ENCODE peak calls at places on chromosome 1, in ten cellular contexts. One of them, this sample, is unnamed.

GRCh38 chr1:198620951-198621824 is 17.7 kb upstream of the PTPRC start:
- DNase-seq in NCI-H748 treated with DMSO at 0.1 percent for 48 hours: no peak
- DNase-seq in retina: no peak
- DNase-seq in Calu3: no peak
- DNase-seq in neuronal stem cell: no peak
- DNase-seq in lung: no peak
- DNase-seq in D721Med: no peak
- DNase-seq in RCC 7860: no peak
- DNase-seq in NCI-H510A treated with DMSO at 0.1 percent for 48 hours: no peak
- DNase-seq in HepG2: no peak
- DNase-seq in this sample: no peak

GRCh38 chr1:101338714-101339430 is 102.1 kb downstream of the S1PR1 start:
- DNase-seq in NCI-H748 treated with DMSO at 0.1 percent for 48 hours: no peak
- DNase-seq in retina: no peak
- DNase-seq in Calu3: no peak
- DNase-seq in neuronal stem cell: no peak
- DNase-seq in lung: no peak
- DNase-seq in D721Med: no peak
- DNase-seq in RCC 7860: no peak
- DNase-seq in NCI-H510A treated with DMSO at 0.1 percent for 48 hours: no peak
- DNase-seq in HepG2: no peak
- DNase-seq in this sample: no peak

GRCh38 chr1:24191860-24192259 is 4.8 kb upstream of the IFNLR1 start:
- DNase-seq in NCI-H748 treated with DMSO at 0.1 percent for 48 hours: no peak
- DNase-seq in retina: no peak
- DNase-seq in Calu3: peak; percentile 24
- DNase-seq in neuronal stem cell: no peak
- DNase-seq in lung: no peak
- DNase-seq in D721Med: no peak
- DNase-seq in RCC 7860: peak; percentile 72
- DNase-seq in NCI-H510A treated with DMSO at 0.1 percent for 48 hours: no peak
- DNase-seq in HepG2: no peak
- DNase-seq in this sample: no peak

GRCh38 chr1:243716901-243717300 is 133.1 kb downstream of the AKT3 start:
- DNase-seq in NCI-H748 treated with DMSO at 0.1 percent for 48 hours: no peak
- DNase-seq in retina: no peak
- DNase-seq in Calu3: no peak
- DNase-seq in neuronal stem cell: no peak
- DNase-seq in lung: no peak
- DNase-seq in D721Med: no peak
- DNase-seq in RCC 7860: no peak
- DNase-seq in NCI-H510A treated with DMSO at 0.1 percent for 48 hours: no peak
- DNase-seq in HepG2: no peak
- DNase-seq in this sample: no peak

GRCh38 chr1:168726719-168727118 is 2.3 kb downstream of the DPT start:
- DNase-seq in NCI-H748 treated with DMSO at 0.1 percent for 48 hours: no peak
- DNase-seq in retina: no peak
- DNase-seq in Calu3: no peak
- DNase-seq in neuronal stem cell: no peak
- DNase-seq in lung: no peak
- DNase-seq in D721Med: no peak
- DNase-seq in RCC 7860: no peak
- DNase-seq in NCI-H510A treated with DMSO at 0.1 percent for 48 hours: no peak
- DNase-seq in HepG2: no peak
- DNase-seq in this sample: no peak

GRCh38 chr1:55712148-55712547 is 497.0 kb upstream of the USP24 start:
- DNase-seq in NCI-H748 treated with DMSO at 0.1 percent for 48 hours: no peak
- DNase-seq in retina: no peak
- DNase-seq in Calu3: no peak
- DNase-seq in neuronal stem cell: no peak
- DNase-seq in lung: no peak
- DNase-seq in D721Med: no peak
- DNase-seq in RCC 7860: no peak
- DNase-seq in NCI-H510A treated with DMSO at 0.1 percent for 48 hours: no peak
- DNase-seq in HepG2: no peak
- DNase-seq in this sample: peak; percentile 64

GRCh38 chr1:36425791-36426190 is 24.5 kb downstream of the OSCP1 start:
- DNase-seq in NCI-H748 treated with DMSO at 0.1 percent for 48 hours: no peak
- DNase-seq in retina: no peak
- DNase-seq in Calu3: no peak
- DNase-seq in neuronal stem cell: no peak
- DNase-seq in lung: no peak
- DNase-seq in D721Med: no peak
- DNase-seq in RCC 7860: no peak
- DNase-seq in NCI-H510A treated with DMSO at 0.1 percent for 48 hours: no peak
- DNase-seq in HepG2: no peak
- DNase-seq in this sample: no peak

GRCh38 chr1:17648457-17649145 is 106.5 kb upstream of the ACTL8 start:
- DNase-seq in NCI-H748 treated with DMSO at 0.1 percent for 48 hours: no peak
- DNase-seq in retina: no peak
- DNase-seq in Calu3: no peak
- DNase-seq in neuronal stem cell: no peak
- DNase-seq in lung: no peak
- DNase-seq in D721Med: no peak
- DNase-seq in RCC 7860: no peak
- DNase-seq in NCI-H510A treated with DMSO at 0.1 percent for 48 hours: no peak
- DNase-seq in HepG2: no peak
- DNase-seq in this sample: no peak

GRCh38 chr1:10242135-10242534 is 31.8 kb downstream of the KIF1B start:
- DNase-seq in NCI-H748 treated with DMSO at 0.1 percent for 48 hours: no peak
- DNase-seq in retina: no peak
- DNase-seq in Calu3: no peak
- DNase-seq in neuronal stem cell: no peak
- DNase-seq in lung: no peak
- DNase-seq in D721Med: no peak
- DNase-seq in RCC 7860: no peak
- DNase-seq in NCI-H510A treated with DMSO at 0.1 percent for 48 hours: peak; percentile 70
- DNase-seq in HepG2: no peak
- DNase-seq in this sample: no peak

GRCh38 chr1:40717960-40718359 is 26.5 kb downstream of the NFYC start:
- DNase-seq in NCI-H748 treated with DMSO at 0.1 percent for 48 hours: no peak
- DNase-seq in retina: no peak
- DNase-seq in Calu3: no peak
- DNase-seq in neuronal stem cell: no peak
- DNase-seq in lung: no peak
- DNase-seq in D721Med: no peak
- DNase-seq in RCC 7860: no peak
- DNase-seq in NCI-H510A treated with DMSO at 0.1 percent for 48 hours: no peak
- DNase-seq in HepG2: no peak
- DNase-seq in this sample: no peak

GRCh38 chr1:224635356-224635755 is 19.2 kb downstream of the CNIH3 start:
- DNase-seq in NCI-H748 treated with DMSO at 0.1 percent for 48 hours: no peak
- DNase-seq in retina: no peak
- DNase-seq in Calu3: no peak
- DNase-seq in neuronal stem cell: no peak
- DNase-seq in lung: no peak
- DNase-seq in D721Med: no peak
- DNase-seq in RCC 7860: peak; percentile 66
- DNase-seq in NCI-H510A treated with DMSO at 0.1 percent for 48 hours: no peak
- DNase-seq in HepG2: no peak
- DNase-seq in this sample: no peak

GRCh38 chr1:165679282-165680036 is 18.9 kb downstream of the ALDH9A1 start:
- DNase-seq in NCI-H748 treated with DMSO at 0.1 percent for 48 hours: no peak
- DNase-seq in retina: no peak
- DNase-seq in Calu3: no peak
- DNase-seq in neuronal stem cell: no peak
- DNase-seq in lung: no peak
- DNase-seq in D721Med: no peak
- DNase-seq in RCC 7860: no peak
- DNase-seq in NCI-H510A treated with DMSO at 0.1 percent for 48 hours: no peak
- DNase-seq in HepG2: no peak
- DNase-seq in this sample: no peak

GRCh38 chr1:221169447-221169889 is 290.2 kb downstream of the HLX start:
- DNase-seq in NCI-H748 treated with DMSO at 0.1 percent for 48 hours: no peak
- DNase-seq in retina: no peak
- DNase-seq in Calu3: no peak
- DNase-seq in neuronal stem cell: peak; percentile 36
- DNase-seq in lung: no peak
- DNase-seq in D721Med: no peak
- DNase-seq in RCC 7860: no peak
- DNase-seq in NCI-H510A treated with DMSO at 0.1 percent for 48 hours: no peak
- DNase-seq in HepG2: no peak
- DNase-seq in this sample: no peak

GRCh38 chr1:91851130-91852010 is 34.6 kb downstream of the TGFBR3 start:
- DNase-seq in NCI-H748 treated with DMSO at 0.1 percent for 48 hours: peak; percentile 30
- DNase-seq in retina: no peak
- DNase-seq in Calu3: peak; percentile 63
- DNase-seq in neuronal stem cell: no peak
- DNase-seq in lung: peak; percentile 88
- DNase-seq in D721Med: no peak
- DNase-seq in RCC 7860: no peak
- DNase-seq in NCI-H510A treated with DMSO at 0.1 percent for 48 hours: peak; percentile 93
- DNase-seq in HepG2: no peak
- DNase-seq in this sample: no peak

GRCh38 chr1:114088392-114089299 is 65.0 kb downstream of the SYT6 start:
- DNase-seq in NCI-H748 treated with DMSO at 0.1 percent for 48 hours: no peak
- DNase-seq in retina: no peak
- DNase-seq in Calu3: no peak
- DNase-seq in neuronal stem cell: no peak
- DNase-seq in lung: no peak
- DNase-seq in D721Med: no peak
- DNase-seq in RCC 7860: no peak
- DNase-seq in NCI-H510A treated with DMSO at 0.1 percent for 48 hours: peak; percentile 31
- DNase-seq in HepG2: no peak
- DNase-seq in this sample: no peak

GRCh38 chr1:39228263-39228662 is 23.8 kb downstream of the MACF1 start:
- DNase-seq in NCI-H748 treated with DMSO at 0.1 percent for 48 hours: no peak
- DNase-seq in retina: no peak
- DNase-seq in Calu3: no peak
- DNase-seq in neuronal stem cell: no peak
- DNase-seq in lung: no peak
- DNase-seq in D721Med: no peak
- DNase-seq in RCC 7860: no peak
- DNase-seq in NCI-H510A treated with DMSO at 0.1 percent for 48 hours: no peak
- DNase-seq in HepG2: no peak
- DNase-seq in this sample: no peak

GRCh38 chr1:214525535-214526019 is 25.8 kb downstream of the PTPN14 start:
- DNase-seq in NCI-H748 treated with DMSO at 0.1 percent for 48 hours: no peak
- DNase-seq in retina: no peak
- DNase-seq in Calu3: no peak
- DNase-seq in neuronal stem cell: no peak
- DNase-seq in lung: no peak
- DNase-seq in D721Med: no peak
- DNase-seq in RCC 7860: peak; percentile 93
- DNase-seq in NCI-H510A treated with DMSO at 0.1 percent for 48 hours: no peak
- DNase-seq in HepG2: no peak
- DNase-seq in this sample: no peak

GRCh38 chr1:63843884-63844283 is 70.1 kb downstream of the ROR1 start:
- DNase-seq in NCI-H748 treated with DMSO at 0.1 percent for 48 hours: no peak
- DNase-seq in retina: no peak
- DNase-seq in Calu3: no peak
- DNase-seq in neuronal stem cell: no peak
- DNase-seq in lung: no peak
- DNase-seq in D721Med: peak; percentile 61
- DNase-seq in RCC 7860: peak; percentile 32
- DNase-seq in NCI-H510A treated with DMSO at 0.1 percent for 48 hours: no peak
- DNase-seq in HepG2: no peak
- DNase-seq in this sample: no peak

GRCh38 chr1:58573705-58574591 is 3.1 kb downstream of the TACSTD2 start:
- DNase-seq in NCI-H748 treated with DMSO at 0.1 percent for 48 hours: no peak
- DNase-seq in retina: no peak
- DNase-seq in Calu3: peak; percentile 50
- DNase-seq in neuronal stem cell: no peak
- DNase-seq in lung: peak; percentile 42
- DNase-seq in D721Med: no peak
- DNase-seq in RCC 7860: peak; percentile 57
- DNase-seq in NCI-H510A treated with DMSO at 0.1 percent for 48 hours: no peak
- DNase-seq in HepG2: peak; percentile 24
- DNase-seq in this sample: no peak

GRCh38 chr1:181061891-181062777 is 26.4 kb upstream of the IER5 start:
- DNase-seq in NCI-H748 treated with DMSO at 0.1 percent for 48 hours: no peak
- DNase-seq in retina: no peak
- DNase-seq in Calu3: no peak
- DNase-seq in neuronal stem cell: no peak
- DNase-seq in lung: no peak
- DNase-seq in D721Med: no peak
- DNase-seq in RCC 7860: no peak
- DNase-seq in NCI-H510A treated with DMSO at 0.1 percent for 48 hours: no peak
- DNase-seq in HepG2: no peak
- DNase-seq in this sample: no peak

GRCh38 chr1:109498161-109498801 is 4.4 kb downstream of the CYB561D1 start:
- DNase-seq in NCI-H748 treated with DMSO at 0.1 percent for 48 hours: no peak
- DNase-seq in retina: peak; percentile 83
- DNase-seq in Calu3: peak; percentile 24
- DNase-seq in neuronal stem cell: peak; percentile 49
- DNase-seq in lung: no peak
- DNase-seq in D721Med: no peak
- DNase-seq in RCC 7860: no peak
- DNase-seq in NCI-H510A treated with DMSO at 0.1 percent for 48 hours: peak; percentile 11
- DNase-seq in HepG2: no peak
- DNase-seq in this sample: peak; percentile 75

GRCh38 chr1:30477588-30477987 is 245.8 kb downstream of the MATN1 start:
- DNase-seq in NCI-H748 treated with DMSO at 0.1 percent for 48 hours: no peak
- DNase-seq in retina: no peak
- DNase-seq in Calu3: no peak
- DNase-seq in neuronal stem cell: no peak
- DNase-seq in lung: no peak
- DNase-seq in D721Med: no peak
- DNase-seq in RCC 7860: no peak
- DNase-seq in NCI-H510A treated with DMSO at 0.1 percent for 48 hours: no peak
- DNase-seq in HepG2: no peak
- DNase-seq in this sample: no peak

GRCh38 chr1:4220362-4220761 is 320.3 kb upstream of the C1orf174 start:
- DNase-seq in NCI-H748 treated with DMSO at 0.1 percent for 48 hours: no peak
- DNase-seq in retina: no peak
- DNase-seq in Calu3: no peak
- DNase-seq in neuronal stem cell: no peak
- DNase-seq in lung: no peak
- DNase-seq in D721Med: no peak
- DNase-seq in RCC 7860: no peak
- DNase-seq in NCI-H510A treated with DMSO at 0.1 percent for 48 hours: no peak
- DNase-seq in HepG2: no peak
- DNase-seq in this sample: no peak

GRCh38 chr1:165580931-165581871 is 37.4 kb downstream of the LRRC52 start:
- DNase-seq in NCI-H748 treated with DMSO at 0.1 percent for 48 hours: no peak
- DNase-seq in retina: no peak
- DNase-seq in Calu3: no peak
- DNase-seq in neuronal stem cell: no peak
- DNase-seq in lung: no peak
- DNase-seq in D721Med: no peak
- DNase-seq in RCC 7860: peak; percentile 31
- DNase-seq in NCI-H510A treated with DMSO at 0.1 percent for 48 hours: no peak
- DNase-seq in HepG2: no peak
- DNase-seq in this sample: no peak

GRCh38 chr1:150548632-150549495 is at the start of gene ADAMTSL4:
- DNase-seq in NCI-H748 treated with DMSO at 0.1 percent for 48 hours: peak; percentile 15
- DNase-seq in retina: peak; percentile 90
- DNase-seq in Calu3: peak; percentile 69
- DNase-seq in neuronal stem cell: no peak
- DNase-seq in lung: no peak
- DNase-seq in D721Med: peak; percentile 89
- DNase-seq in RCC 7860: peak; percentile 52
- DNase-seq in NCI-H510A treated with DMSO at 0.1 percent for 48 hours: peak; percentile 13
- DNase-seq in HepG2: no peak
- DNase-seq in this sample: peak; percentile 77

GRCh38 chr1:39317111-39317510 is 112.6 kb downstream of the MACF1 start:
- DNase-seq in NCI-H748 treated with DMSO at 0.1 percent for 48 hours: no peak
- DNase-seq in retina: no peak
- DNase-seq in Calu3: no peak
- DNase-seq in neuronal stem cell: no peak
- DNase-seq in lung: no peak
- DNase-seq in D721Med: no peak
- DNase-seq in RCC 7860: no peak
- DNase-seq in NCI-H510A treated with DMSO at 0.1 percent for 48 hours: no peak
- DNase-seq in HepG2: no peak
- DNase-seq in this sample: no peak

GRCh38 chr1:216459651-216460200 is 36.5 kb upstream of the USH2A start:
- DNase-seq in NCI-H748 treated with DMSO at 0.1 percent for 48 hours: no peak
- DNase-seq in retina: no peak
- DNase-seq in Calu3: no peak
- DNase-seq in neuronal stem cell: no peak
- DNase-seq in lung: no peak
- DNase-seq in D721Med: no peak
- DNase-seq in RCC 7860: no peak
- DNase-seq in NCI-H510A treated with DMSO at 0.1 percent for 48 hours: no peak
- DNase-seq in HepG2: no peak
- DNase-seq in this sample: no peak

GRCh38 chr1:211625040-211625439 is 46.1 kb upstream of the SLC30A1 start:
- DNase-seq in NCI-H748 treated with DMSO at 0.1 percent for 48 hours: no peak
- DNase-seq in retina: no peak
- DNase-seq in Calu3: no peak
- DNase-seq in neuronal stem cell: no peak
- DNase-seq in lung: no peak
- DNase-seq in D721Med: no peak
- DNase-seq in RCC 7860: no peak
- DNase-seq in NCI-H510A treated with DMSO at 0.1 percent for 48 hours: no peak
- DNase-seq in HepG2: peak; percentile 76
- DNase-seq in this sample: no peak

This sample was measured in nephron progenitor cell.